ENCODE peak calls at places on chromosomes 1 and 21, in ten cellular contexts. X, Z, U, P, C, H, O, E, D and F are unnamed samples.

GRCh38 chr1:203649551-203650011 is 22.9 kb downstream of the ATP2B4 start:
- DNase-seq in X (no peak), Z (no peak), U (no peak), P (no peak), C (no peak), H (no peak), O (no peak), E (no peak), D (no peak), F (no peak)

GRCh38 chr1:44775930-44776748 is 799 bp downstream of the RPS8 start:
- DNase-seq in X (peak), Z (no peak), U (no peak), P (no peak), C (no peak), H (no peak), O (peak), E (no peak), D (no peak), F (no peak)

GRCh38 chr1:193417945-193418744 is 231.7 kb upstream of the B3GALT2 start:
- DNase-seq in X (no peak), Z (no peak), U (no peak), P (no peak), C (no peak), H (no peak), O (no peak), E (no peak), D (no peak), F (no peak)

GRCh38 chr1:15764269-15764764 is 5.7 kb downstream of the FBLIM1 start:
- DNase-seq in X (peak), Z (peak), U (no peak), P (no peak), C (no peak), H (no peak), O (no peak), E (no peak), D (no peak), F (no peak)

GRCh38 chr21:38913120-38913975 is 107.6 kb downstream of the ETS2 start:
- DNase-seq in X (peak), Z (peak), U (peak), P (peak), C (peak), H (peak), O (peak), E (peak), D (peak), F (peak)

GRCh38 chr1:11061652-11062365 is 2.0 kb upstream of the SRM start:
- DNase-seq in X (no peak), Z (no peak), U (no peak), P (no peak), C (no peak), H (no peak), O (no peak), E (no peak), D (peak), F (no peak)

GRCh38 chr1:31866450-31866801 is 50.6 kb upstream of the SPOCD1 start:
- DNase-seq in X (no peak), Z (no peak), U (no peak), P (no peak), C (no peak), H (no peak), O (peak), E (no peak), D (no peak), F (no peak)

GRCh38 chr1:228341450-228341813 is 65.2 kb downstream of the TRIM11 start:
- DNase-seq in X (peak), Z (peak), U (peak), P (peak), C (peak), H (no peak), O (peak), E (peak), D (peak), F (no peak)

GRCh38 chr1:235073331-235073967 is 55.2 kb downstream of the TOMM20 start:
- DNase-seq in X (peak), Z (peak), U (peak), P (no peak), C (peak), H (no peak), O (peak), E (peak), D (no peak), F (peak)

GRCh38 chr1:18948913-18949688 is 7.4 kb downstream of the IFFO2 start:
- DNase-seq in X (no peak), Z (peak), U (no peak), P (peak), C (peak), H (no peak), O (no peak), E (no peak), D (peak), F (peak)

GRCh38 chr1:211352985-211353515 is 26.4 kb downstream of the TRAF5 start:
- DNase-seq in X (peak), Z (peak), U (no peak), P (no peak), C (no peak), H (no peak), O (peak), E (no peak), D (no peak), F (no peak)

GRCh38 chr21:14773777-14774345 is 227.7 kb upstream of the SAMSN1 start:
- DNase-seq in X (peak), Z (peak), U (no peak), P (peak), C (no peak), H (peak), O (peak), E (no peak), D (peak), F (no peak)

GRCh38 chr1:54843449-54843848 is 42.3 kb upstream of the TTC22 start:
- DNase-seq in X (no peak), Z (no peak), U (no peak), P (no peak), C (no peak), H (no peak), O (no peak), E (no peak), D (no peak), F (no peak)

GRCh38 chr1:5455056-5455455 is 537.2 kb downstream of the NPHP4 start:
- DNase-seq in X (no peak), Z (peak), U (no peak), P (no peak), C (no peak), H (no peak), O (no peak), E (no peak), D (no peak), F (no peak)

GRCh38 chr1:245026252-245026651 is 128.5 kb upstream of the KIF26B start:
- DNase-seq in X (no peak), Z (no peak), U (no peak), P (no peak), C (no peak), H (no peak), O (no peak), E (no peak), D (no peak), F (no peak)

GRCh38 chr1:40593449-40594186 is 62.2 kb downstream of the ZNF684 start:
- DNase-seq in X (no peak), Z (no peak), U (no peak), P (no peak), C (no peak), H (no peak), O (no peak), E (no peak), D (no peak), F (no peak)

GRCh38 chr1:43207229-43207853 is 35.2 kb downstream of the CFAP57 start:
- DNase-seq in X (no peak), Z (no peak), U (no peak), P (no peak), C (no peak), H (no peak), O (no peak), E (no peak), D (no peak), F (no peak)

GRCh38 chr1:171999756-172000155 is 158.5 kb downstream of the DNM3 start:
- DNase-seq in X (no peak), Z (no peak), U (no peak), P (no peak), C (no peak), H (no peak), O (no peak), E (no peak), D (no peak), F (no peak)

GRCh38 chr21:28018741-28019669 is 973.7 kb downstream of the LTN1 start:
- DNase-seq in X (no peak), Z (peak), U (peak), P (no peak), C (no peak), H (no peak), O (no peak), E (no peak), D (no peak), F (no peak)

GRCh38 chr1:20400341-20401177 is 85.5 kb downstream of the CAMK2N1 start:
- DNase-seq in X (peak), Z (no peak), U (peak), P (no peak), C (no peak), H (no peak), O (no peak), E (peak), D (no peak), F (peak)

GRCh38 chr1:209805341-209805781 is 581 bp downstream of the IRF6 start:
- DNase-seq in X (no peak), Z (peak), U (peak), P (no peak), C (no peak), H (no peak), O (peak), E (no peak), D (no peak), F (no peak)

GRCh38 chr1:200274121-200274520 is 135.7 kb downstream of the ZNF281 start:
- DNase-seq in X (peak), Z (no peak), U (no peak), P (no peak), C (no peak), H (no peak), O (no peak), E (no peak), D (no peak), F (no peak)
- H3K4me3 ChIP-seq in X (no peak), Z (no peak), U (no peak), P (no peak), C (no peak), H (no peak), O (no peak), E (no peak), D (no peak), F (no peak)

DNA sequence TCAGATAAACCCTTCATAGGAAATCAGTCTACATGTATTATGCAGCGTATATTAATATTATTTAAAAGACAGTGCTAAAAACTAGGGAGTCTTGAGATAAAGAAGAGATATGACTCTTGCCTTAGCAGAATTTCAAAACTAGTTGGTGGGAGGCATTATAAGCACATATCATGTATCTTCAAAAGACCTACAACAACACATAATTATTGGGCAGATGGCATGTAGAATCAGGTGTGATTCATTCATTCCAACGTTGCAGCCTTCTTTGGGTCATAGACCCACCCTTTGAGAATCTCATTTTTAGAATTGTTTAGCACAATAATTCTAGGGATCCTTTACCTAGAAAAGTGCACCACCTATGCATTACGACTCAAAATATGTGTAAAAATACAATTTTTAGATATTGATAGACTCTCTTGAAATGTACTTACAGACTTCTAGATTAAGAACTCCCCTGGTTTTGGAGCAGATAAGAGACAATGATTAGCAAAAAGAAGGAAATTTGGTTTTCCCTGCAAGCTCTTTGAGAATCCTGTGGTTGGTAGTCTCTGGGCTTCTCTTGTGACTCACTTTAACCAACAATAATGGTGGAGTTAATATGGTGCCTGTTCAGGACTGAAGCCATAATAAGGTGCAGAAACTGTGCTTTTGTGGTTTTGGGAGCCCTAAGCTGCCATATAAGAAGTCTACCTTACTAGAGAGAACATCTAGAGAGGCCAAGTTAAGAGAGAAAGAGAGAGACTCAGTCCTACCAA is 85.3 kb upstream of the RGS4 start:
- DNase-seq in X (no peak), Z (no peak), U (no peak), P (no peak), C (no peak), H (no peak), O (no peak), E (no peak), D (no peak), F (no peak)
- TF ChIP-seq CTCF in X (no peak), Z (no peak), U (no peak), P (no peak), C (no peak), H (no peak), O (no peak), E (no peak), D (no peak), F (no peak)

GRCh38 chr1:118914379-118915161 is 73.6 kb downstream of the TBX15 start:
- DNase-seq in X (no peak), Z (no peak), U (no peak), P (no peak), C (no peak), H (no peak), O (no peak), E (no peak), D (no peak), F (no peak)

GRCh38 chr1:118907466-118907865 is 80.7 kb downstream of the TBX15 start:
- DNase-seq in X (no peak), Z (no peak), U (no peak), P (no peak), C (no peak), H (no peak), O (no peak), E (no peak), D (no peak), F (no peak)

GRCh38 chr1:118913818-118914217 is 74.3 kb downstream of the TBX15 start:
- DNase-seq in X (no peak), Z (no peak), U (no peak), P (no peak), C (no peak), H (no peak), O (no peak), E (no peak), D (no peak), F (no peak)

GRCh38 chr1:118911571-118911970 is 76.6 kb downstream of the TBX15 start:
- DNase-seq in X (no peak), Z (no peak), U (no peak), P (no peak), C (no peak), H (no peak), O (no peak), E (no peak), D (no peak), F (no peak)

GRCh38 chr1:118912574-118912973 is 75.6 kb downstream of the TBX15 start:
- DNase-seq in X (no peak), Z (no peak), U (no peak), P (no peak), C (no peak), H (no peak), O (no peak), E (no peak), D (no peak), F (no peak)
- TF ChIP-seq POLR2A in X (no peak), Z (no peak), U (no peak), P (no peak), C (no peak), H (no peak), O (no peak), E (no peak), D (no peak), F (no peak)

GRCh38 chr1:168631671-168632400 is 55.4 kb downstream of the XCL1 start:
- DNase-seq in X (no peak), Z (no peak), U (no peak), P (no peak), C (no peak), H (no peak), O (peak), E (no peak), D (no peak), F (no peak)
- H3K4me3 ChIP-seq in X (no peak), Z (no peak), U (no peak), P (no peak), C (no peak), H (no peak), O (no peak), E (no peak), D (no peak), F (no peak)

DNA sequence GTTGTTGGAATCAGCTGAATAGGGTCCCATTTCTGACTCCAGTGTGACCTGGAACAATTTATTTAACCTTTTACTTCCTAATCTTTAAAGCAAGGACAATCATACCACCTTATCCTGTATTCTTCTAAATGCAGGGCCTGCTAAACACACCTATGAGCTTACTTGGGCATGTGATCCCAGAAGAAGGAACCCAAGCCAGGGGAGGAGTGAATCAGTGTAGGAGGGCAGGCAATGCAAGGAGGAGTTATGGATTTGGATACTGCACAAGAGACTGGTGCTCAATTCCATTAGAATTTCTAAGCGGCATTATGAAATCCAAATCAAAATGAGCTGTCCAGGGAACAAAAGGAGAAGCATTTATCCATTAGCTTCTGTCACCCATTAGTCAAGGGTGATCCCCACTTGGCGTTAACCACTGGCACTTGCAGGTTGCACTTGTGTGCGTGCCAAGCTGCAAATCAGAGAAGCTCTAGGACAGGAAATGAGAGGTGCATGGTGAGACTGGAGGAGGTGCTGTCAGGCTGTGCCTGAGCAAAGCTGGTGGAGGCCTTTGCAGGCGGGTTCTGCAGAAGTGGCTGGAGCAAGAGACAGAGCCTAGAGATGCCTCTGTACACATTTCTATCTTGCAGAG is 297.2 kb upstream of the PLXNA2 start:
- DNase-seq in X (no peak), Z (no peak), U (no peak), P (no peak), C (no peak), H (no peak), O (no peak), E (no peak), D (no peak), F (no peak)
- TF ChIP-seq CTCF in X (no peak), Z (no peak), U (no peak), P (no peak), C (no peak), H (no peak), O (no peak), E (no peak), D (no peak), F (no peak)

DNA sequence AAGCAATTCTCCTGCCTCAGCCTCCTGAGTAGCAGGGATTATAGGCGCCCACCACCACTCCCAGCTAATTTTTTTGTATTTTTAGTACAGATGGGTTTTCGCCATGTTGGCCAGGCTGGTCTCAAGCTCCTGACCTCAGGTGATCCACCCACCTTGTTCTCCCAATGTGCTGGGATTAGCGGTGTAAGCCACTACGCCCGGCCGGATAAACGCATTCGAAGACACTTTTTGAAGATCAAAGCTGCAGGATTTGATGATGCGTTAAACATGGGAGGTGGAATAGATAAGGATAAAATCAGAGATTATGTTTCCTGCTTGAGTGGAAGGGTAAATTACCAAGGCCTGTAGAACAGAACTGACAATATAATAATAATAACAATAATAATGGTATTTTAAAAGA is 389.4 kb upstream of the POU3F1 start:
- DNase-seq in X (no peak), Z (no peak), U (no peak), P (no peak), C (no peak), H (no peak), O (no peak), E (no peak), D (no peak), F (no peak)
- TF ChIP-seq POLR2A in X (no peak), Z (no peak), U (no peak), P (no peak), C (no peak), H (no peak), O (no peak), E (no peak), D (no peak), F (no peak)

GRCh38 chr1:8665824-8666223 is 151.6 kb downstream of the RERE start:
- DNase-seq in X (no peak), Z (no peak), U (no peak), P (no peak), C (no peak), H (no peak), O (no peak), E (no peak), D (no peak), F (no peak)
- H3K4me3 ChIP-seq in X (no peak), Z (no peak), U (no peak), P (no peak), C (no peak), H (no peak), O (no peak), E (no peak), D (no peak), F (no peak)